ENCODE peak calls at places on chromosomes 12 and 14, in ten cellular contexts. T, O, H, C, A, V, Q, Y, B and K are unnamed samples.

GRCh38 chr12:98456583-98457573 is 58.5 kb upstream of the TMPO start:
- DNase-seq in Y (peak; percentile 21), B (peak; percentile 39), V (no peak), O (no peak), H (no peak), A (peak; percentile 72), Q (peak; percentile 68), T (peak; percentile 51), C (peak; percentile 7), K (no peak)

GRCh38 chr12:51470116-51470515 is 45.5 kb downstream of the SLC4A8 start:
- DNase-seq in Y (no peak), O (no peak), A (no peak), Q (no peak), T (no peak), B (no peak), V (no peak), C (no peak), H (no peak), K (no peak)

GRCh38 chr14:30195946-30196345 is 268.3 kb upstream of the PRKD1 start:
- DNase-seq in A (no peak), T (no peak), V (no peak), O (no peak), Y (peak; percentile 15), B (no peak), H (no peak), C (no peak), Q (no peak), K (no peak)

GRCh38 chr12:92476844-92477243 is 225.9 kb upstream of the PLEKHG7 start:
- DNase-seq in Q (no peak), T (no peak), A (no peak), C (no peak), Y (no peak), B (no peak), V (no peak), O (no peak), H (no peak), K (no peak)

GRCh38 chr14:65910108-65910507 is 497.6 kb downstream of the FUT8 start:
- DNase-seq in H (no peak), T (no peak), B (peak; percentile 2), V (no peak), Y (peak; percentile 28), Q (no peak), O (no peak), C (no peak), A (no peak), K (no peak)

GRCh38 chr12:22728989-22729388 is 104.0 kb downstream of the ETNK1 start:
- DNase-seq in Q (no peak), V (no peak), T (no peak), B (no peak), Y (no peak), A (no peak), C (no peak), H (no peak), O (no peak), K (no peak)

GRCh38 chr12:56087220-56087619 is 7.3 kb downstream of the ERBB3 start:
- DNase-seq in B (no peak), V (no peak), Y (no peak), Q (no peak), A (no peak), T (peak; percentile 49), O (no peak), C (no peak), H (no peak), K (no peak)

GRCh38 chr12:132411457-132411856 is 78.5 kb upstream of the FBRSL1 start:
- DNase-seq in Q (no peak), H (no peak), T (no peak), O (no peak), V (no peak), B (no peak), C (no peak), Y (no peak), A (peak; percentile 18), K (no peak)

GRCh38 chr12:71024281-71024680 is 103.7 kb upstream of the PTPRR start:
- DNase-seq in C (no peak), B (no peak), A (no peak), V (no peak), Q (no peak), H (no peak), O (no peak), Y (no peak), T (no peak), K (no peak)

GRCh38 chr14:92459479-92460421 is 53.8 kb upstream of the RIN3 start:
- DNase-seq in Y (no peak), C (no peak), A (no peak), V (no peak), T (no peak), H (no peak), Q (no peak), O (no peak), B (no peak), K (no peak)

GRCh38 chr12:116818341-116818856 is 62.8 kb downstream of the HRK start:
- DNase-seq in B (no peak), C (peak; percentile 20), O (no peak), T (no peak), Y (peak; percentile 23), H (no peak), Q (peak; percentile 44), V (no peak), A (peak; percentile 2), K (no peak)

GRCh38 chr12:15709524-15709923 is 79.7 kb downstream of the EPS8 start:
- DNase-seq in C (no peak), T (no peak), H (no peak), B (no peak), V (no peak), O (no peak), Q (no peak), A (no peak), Y (no peak), K (no peak)

GRCh38 chr12:120254809-120255208 is 10.7 kb downstream of the PXN start:
- DNase-seq in C (no peak), V (no peak), T (no peak), H (no peak), B (no peak), Q (no peak), A (no peak), Y (no peak), O (no peak), K (no peak)

GRCh38 chr12:45509187-45509586 is 220.3 kb upstream of the ARID2 start:
- DNase-seq in C (peak; percentile 16), O (no peak), T (no peak), B (peak; percentile 48), A (peak; percentile 1), Q (no peak), V (no peak), H (no peak), Y (no peak), K (peak; percentile 22)

DNA sequence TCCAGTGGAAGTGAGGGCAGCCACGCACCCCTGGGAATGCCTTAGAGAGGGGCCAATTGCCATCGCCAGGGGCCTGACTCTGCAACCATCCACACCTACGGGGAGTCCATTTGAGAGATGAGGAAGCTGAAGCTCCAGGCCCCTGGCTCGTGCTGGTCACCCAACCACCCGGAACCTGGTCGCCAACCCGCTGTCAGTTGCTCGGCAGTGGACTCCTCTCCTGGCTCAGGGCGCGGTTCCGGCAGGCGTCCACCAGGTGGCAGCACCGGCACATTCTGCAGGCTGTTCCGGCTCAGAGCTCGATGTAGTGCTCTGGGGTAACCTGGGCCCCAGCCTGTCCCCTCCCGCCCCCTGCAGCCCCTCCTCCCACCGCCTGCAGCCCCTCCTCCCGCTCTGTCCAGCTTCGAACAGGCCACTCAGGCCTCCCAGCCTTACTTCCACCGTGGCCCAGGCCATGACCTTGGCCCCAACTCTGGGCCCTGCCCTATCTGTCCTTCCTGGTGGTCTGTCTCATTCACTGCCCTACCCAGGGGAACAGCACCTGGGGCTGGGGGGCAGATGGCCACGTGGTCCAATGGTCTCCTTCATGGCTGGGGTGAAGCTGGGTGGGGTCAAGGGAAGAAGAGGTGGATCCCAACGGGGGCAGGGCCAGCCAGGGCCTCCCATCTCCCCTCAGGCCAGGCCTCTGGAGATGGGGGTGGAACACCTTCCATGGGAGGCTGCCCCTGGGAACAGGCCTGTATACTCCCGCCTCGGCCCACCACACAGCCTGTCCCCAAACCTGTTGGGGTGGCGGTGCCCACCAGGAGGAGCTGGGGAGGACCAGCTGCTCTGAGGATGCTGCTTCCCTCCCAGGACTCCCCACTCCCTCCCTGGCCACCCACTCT is 15.7 kb downstream of the SIVA1 start:
- DNase-seq in B (peak; percentile 67), Y (peak; percentile 72), H (peak; percentile 51), O (peak; percentile 85), A (peak; percentile 96), Q (peak; percentile 93), T (peak; percentile 91), C (peak; percentile 96), V (peak; percentile 70), K (peak; percentile 12)
- H3K27ac ChIP-seq in B (no peak overlapping the region), Y (peak overlapping the region; percentile 43), H (peak overlapping the region; percentile 44), O (peak overlapping the region; percentile 22), A (no peak overlapping the region), Q (peak overlapping the region; percentile 57), T (no peak overlapping the region), C (no peak overlapping the region), V (no peak overlapping the region), K (no peak overlapping the region)

DNA sequence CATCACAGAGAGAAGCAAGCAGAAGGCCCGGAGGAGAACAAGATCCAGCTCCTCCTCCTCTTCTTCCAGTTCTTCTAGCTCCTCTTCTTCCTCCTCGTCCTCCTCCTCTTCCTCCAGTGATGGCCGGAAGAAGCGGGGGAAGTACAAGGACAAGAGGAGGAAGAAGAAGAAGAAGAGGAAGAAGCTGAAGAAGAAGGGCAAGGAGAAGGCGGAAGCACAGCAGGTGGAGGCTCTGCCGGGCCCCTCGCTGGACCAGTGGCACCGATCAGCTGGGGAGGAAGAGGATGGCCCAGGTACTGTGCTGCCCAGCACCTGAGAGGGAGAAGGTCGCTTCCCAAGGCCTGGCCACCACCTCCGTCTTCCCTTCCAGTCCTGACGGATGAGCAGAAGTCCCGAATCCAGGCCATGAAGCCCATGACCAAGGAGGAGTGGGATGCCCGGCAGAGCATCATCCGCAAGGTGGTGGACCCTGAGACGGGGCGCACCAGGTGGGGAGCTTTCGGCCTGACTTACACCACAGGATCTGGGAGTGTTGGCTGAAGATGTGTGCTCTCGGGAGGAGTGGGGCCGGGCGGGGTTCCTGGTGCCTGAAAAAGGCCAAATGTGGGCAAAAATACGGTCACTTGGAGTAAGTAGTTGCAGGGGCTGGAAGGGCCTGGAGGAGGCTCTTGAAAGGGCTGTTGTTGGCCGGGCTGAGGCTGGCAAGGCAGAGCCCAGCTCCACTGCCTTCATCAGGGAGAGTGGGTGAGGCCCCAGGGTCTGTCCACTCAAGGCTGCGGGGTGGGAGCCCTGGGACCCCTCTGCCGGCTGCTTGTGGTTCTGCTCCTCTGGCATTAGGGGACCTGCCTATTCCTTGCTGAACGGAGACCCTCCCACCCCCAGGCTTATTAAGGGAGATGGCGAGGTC is 1.4 kb downstream of the ARL6IP4 start:
- DNase-seq in V (no peak), O (no peak), Y (no peak), Q (no peak), C (no peak), H (no peak), A (no peak), B (no peak), T (no peak), K (no peak)
- H3K27ac ChIP-seq in V (peak overlapping the region; percentile 89), O (peak overlapping the region; percentile 91), Y (peak overlapping the region; percentile 89), Q (peak overlapping the region; percentile 88), C (peak overlapping the region; percentile 69), H (peak overlapping the region; percentile 88), A (no peak overlapping the region), B (no peak overlapping the region), T (peak overlapping the region; percentile 89), K (peak overlapping the region; percentile 61)

GRCh38 chr12:82359115-82359478 is 768 bp downstream of the METTL25 start:
- DNase-seq in Y (no peak), C (no peak), A (no peak), T (no peak), O (no peak), Q (peak; percentile 36), V (no peak), B (no peak), H (no peak), K (no peak)
- H3K27ac ChIP-seq in Y (peak overlapping the region; percentile 87), C (peak overlapping the region; percentile 98), A (no peak overlapping the region), T (peak overlapping the region; percentile 98), O (peak overlapping the region; percentile 97), Q (peak overlapping the region; percentile 95), V (peak overlapping the region; percentile 98), B (peak overlapping the region; percentile 16), H (peak overlapping the region; percentile 10), K (peak overlapping the region; percentile 80)

GRCh38 chr14:101709962-101710891 is 51.3 kb upstream of the PPP2R5C start:
- DNase-seq in T (no peak), B (peak; percentile 11), O (no peak), A (no peak), H (peak; percentile 24), V (no peak), C (no peak), Q (no peak), Y (no peak), K (no peak)
- H3K27ac ChIP-seq in T (no peak overlapping the region), B (no peak overlapping the region), O (no peak overlapping the region), A (no peak overlapping the region), H (no peak overlapping the region), V (no peak overlapping the region), C (no peak overlapping the region), Q (no peak overlapping the region), Y (no peak overlapping the region), K (no peak overlapping the region)